ENCODE peak calls at places on chromosome 1, in seven cellular contexts. H is non-pigmented ciliary epithelial cell; T is BJ; U is lower leg skin; Y is stimulated activated CD4-positive, alpha-beta T cell treated with anti-CD3 and anti-CD28 coated beads, Interleukin-12 subunit alpha, Interleukin-12 subunit beta, amount 100 ng/mL, for 4 hours; D is psoas muscle; J is H9. Q is an unnamed sample.

GRCh38 chr1:2400950-2401649 is 9.5 kb downstream of the RER1 start:
- DNase-seq in T (no peak), D (no peak), Y (no peak), U (no peak), J (no peak), H (no peak), Q (no peak)

GRCh38 chr1:101086783-101087182 is 61.2 kb upstream of the DPH5 start:
- DNase-seq in U (no peak), T (no peak), H (no peak), Y (no peak), D (no peak), J (no peak), Q (no peak)

GRCh38 chr1:246689409-246689997 is 34.7 kb upstream of the SCCPDH start:
- DNase-seq in D (peak), H (no peak), Y (peak), T (no peak), J (peak), U (peak), Q (peak)

GRCh38 chr1:35663434-35663833 is 22.1 kb upstream of the PSMB2 start:
- DNase-seq in D (no peak), U (no peak), T (no peak), J (no peak), H (no peak), Y (no peak), Q (no peak)

GRCh38 chr1:117512728-117513321 is 93.0 kb upstream of the TENT5C start:
- DNase-seq in J (no peak), H (peak), T (no peak), Y (no peak), U (no peak), D (no peak), Q (no peak)

GRCh38 chr1:58397187-58397820 is 149.2 kb downstream of the OMA1 start:
- DNase-seq in Y (no peak), D (no peak), J (no peak), T (peak), U (no peak), H (peak), Q (no peak)

GRCh38 chr1:228530086-228530758 is 43.0 kb downstream of the RNF187 start:
- DNase-seq in Y (no peak), U (no peak), J (no peak), D (no peak), T (no peak), H (no peak), Q (no peak)

GRCh38 chr1:160924791-160925651 is 29.6 kb downstream of the ITLN2 start:
- DNase-seq in J (no peak), Y (no peak), H (no peak), T (no peak), U (no peak), D (no peak), Q (no peak)

GRCh38 chr1:77704736-77705135 is 22.3 kb upstream of the ZZZ3 start:
- DNase-seq in Y (no peak), T (no peak), H (no peak), U (no peak), J (no peak), D (no peak), Q (no peak)

GRCh38 chr1:71557138-71557537 is 476.3 kb upstream of the ZRANB2 start:
- DNase-seq in J (no peak), Y (no peak), H (no peak), D (no peak), U (no peak), T (no peak), Q (no peak)

GRCh38 chr1:32393832-32394140 is 455 bp downstream of the BSDC1 start:
- DNase-seq in H (no peak), J (peak), T (no peak), Y (peak), U (peak), D (no peak), Q (no peak)

GRCh38 chr1:22311461-22311860 is 140.2 kb upstream of the ZBTB40 start:
- DNase-seq in H (no peak), J (no peak), Y (no peak), T (no peak), D (no peak), U (no peak), Q (no peak)

Q was measured in AG09319.